ENCODE peak calls at places on chromosomes 6 and 20, in four cellular contexts. One of them, this sample, is unnamed.

GRCh38 chr20:34004790-34005457 is 11.2 kb downstream of the RALY start:
- DNase-seq in GF-D8: no peak
- DNase-seq in upper lobe of left lung: no peak
- DNase-seq in M059J: no peak
- DNase-seq in this sample: no peak

GRCh38 chr6:140897349-140897748 is 1235.4 kb upstream of the GJE1 start:
- DNase-seq in GF-D8: no peak
- DNase-seq in upper lobe of left lung: no peak
- DNase-seq in M059J: no peak
- DNase-seq in this sample: no peak

GRCh38 chr6:4256969-4257368 is 121.6 kb upstream of the ECI2 start:
- DNase-seq in GF-D8: no peak
- DNase-seq in upper lobe of left lung: no peak
- DNase-seq in M059J: peak
- DNase-seq in this sample: no peak

GRCh38 chr6:18503588-18504231 is 116.6 kb downstream of the RNF144B start:
- DNase-seq in GF-D8: peak
- DNase-seq in upper lobe of left lung: peak
- DNase-seq in M059J: peak
- DNase-seq in this sample: peak

GRCh38 chr6:24925661-24926060 is 10.1 kb downstream of the RIPOR2 start:
- DNase-seq in GF-D8: no peak
- DNase-seq in upper lobe of left lung: no peak
- DNase-seq in M059J: no peak
- DNase-seq in this sample: no peak

GRCh38 chr6:79040083-79040482 is 38.0 kb downstream of the PHIP start:
- DNase-seq in GF-D8: no peak
- DNase-seq in upper lobe of left lung: no peak
- DNase-seq in M059J: peak
- DNase-seq in this sample: no peak

GRCh38 chr6:143063631-143064030 is 2.9 kb downstream of the AIG1 start:
- DNase-seq in GF-D8: no peak
- DNase-seq in upper lobe of left lung: no peak
- DNase-seq in M059J: no peak
- DNase-seq in this sample: no peak

GRCh38 chr6:136104556-136104955 is 145.6 kb downstream of the MTFR2 start:
- DNase-seq in GF-D8: no peak
- DNase-seq in upper lobe of left lung: no peak
- DNase-seq in M059J: no peak
- DNase-seq in this sample: no peak

GRCh38 chr6:44442235-44442634 is 54.7 kb downstream of the CDC5L start:
- DNase-seq in GF-D8: peak
- DNase-seq in upper lobe of left lung: no peak
- DNase-seq in M059J: no peak
- DNase-seq in this sample: no peak

GRCh38 chr6:10510592-10511367 is 10.4 kb upstream of the GCNT2 start:
- DNase-seq in GF-D8: peak
- DNase-seq in upper lobe of left lung: peak
- DNase-seq in M059J: peak
- DNase-seq in this sample: peak

GRCh38 chr20:8150591-8150990 is 18.5 kb downstream of the PLCB1 start:
- DNase-seq in GF-D8: no peak
- DNase-seq in upper lobe of left lung: no peak
- DNase-seq in M059J: no peak
- DNase-seq in this sample: no peak

GRCh38 chr6:138107078-138107751 is at the start of gene PERP:
- DNase-seq in GF-D8: no peak
- DNase-seq in upper lobe of left lung: peak
- DNase-seq in M059J: peak
- DNase-seq in this sample: peak

GRCh38 chr6:157056275-157056674 is 267.0 kb downstream of the TMEM242 start:
- DNase-seq in GF-D8: no peak
- DNase-seq in upper lobe of left lung: no peak
- DNase-seq in M059J: no peak
- DNase-seq in this sample: no peak

GRCh38 chr6:169971171-169971861 is 219.9 kb downstream of the ERMARD start:
- DNase-seq in GF-D8: no peak
- DNase-seq in upper lobe of left lung: no peak
- DNase-seq in M059J: no peak
- DNase-seq in this sample: no peak

GRCh38 chr6:49951926-49952325 is 12.0 kb downstream of the DEFB114 start:
- DNase-seq in GF-D8: no peak
- DNase-seq in upper lobe of left lung: no peak
- DNase-seq in M059J: no peak
- DNase-seq in this sample: no peak

GRCh38 chr6:169849396-169849795 is 98.0 kb downstream of the ERMARD start:
- DNase-seq in GF-D8: no peak
- DNase-seq in upper lobe of left lung: no peak
- DNase-seq in M059J: no peak
- DNase-seq in this sample: no peak